ENCODE peak calls at places on chromosome 19, in seven cellular contexts. One of them, this sample, is unnamed.

GRCh38 chr19:30403583-30403982 is 31.4 kb downstream of the ZNF536 start:
- DNase-seq in upper lobe of left lung: no peak
- DNase-seq in K562: no peak
- DNase-seq in breast epithelium: no peak
- DNase-seq in GM12878: no peak
- DNase-seq in HCT116: no peak
- DNase-seq in endothelial cell of umbilical vein: no peak
- DNase-seq in this sample: no peak

GRCh38 chr19:33197591-33198000 is 3.5 kb downstream of the LRP3 start:
- DNase-seq in upper lobe of left lung: no peak
- DNase-seq in K562: no peak
- DNase-seq in breast epithelium: no peak
- DNase-seq in GM12878: no peak
- DNase-seq in HCT116: no peak
- DNase-seq in endothelial cell of umbilical vein: no peak
- DNase-seq in this sample: no peak

GRCh38 chr19:50921391-50922315 is 10.5 kb upstream of the KLK4 start:
- DNase-seq in upper lobe of left lung: no peak
- DNase-seq in K562: no peak
- DNase-seq in breast epithelium: no peak
- DNase-seq in GM12878: no peak
- DNase-seq in HCT116: no peak
- DNase-seq in endothelial cell of umbilical vein: no peak
- DNase-seq in this sample: no peak

GRCh38 chr19:18128044-18128443 is 24.9 kb upstream of the PIK3R2 start:
- DNase-seq in upper lobe of left lung: peak
- DNase-seq in K562: no peak
- DNase-seq in breast epithelium: no peak
- DNase-seq in GM12878: no peak
- DNase-seq in HCT116: no peak
- DNase-seq in endothelial cell of umbilical vein: no peak
- DNase-seq in this sample: no peak

GRCh38 chr19:18697680-18698079 is 14.2 kb downstream of the CRTC1 start:
- DNase-seq in upper lobe of left lung: peak
- DNase-seq in K562: peak
- DNase-seq in breast epithelium: no peak
- DNase-seq in GM12878: no peak
- DNase-seq in HCT116: no peak
- DNase-seq in endothelial cell of umbilical vein: no peak
- DNase-seq in this sample: peak

GRCh38 chr19:2095338-2095938 is 688 bp downstream of the MOB3A start:
- DNase-seq in upper lobe of left lung: no peak
- DNase-seq in K562: peak
- DNase-seq in breast epithelium: no peak
- DNase-seq in GM12878: no peak
- DNase-seq in HCT116: no peak
- DNase-seq in endothelial cell of umbilical vein: no peak
- DNase-seq in this sample: peak

GRCh38 chr19:18932216-18932841 is 8.7 kb downstream of the HOMER3 start:
- DNase-seq in upper lobe of left lung: peak
- DNase-seq in K562: peak
- DNase-seq in breast epithelium: no peak
- DNase-seq in GM12878: no peak
- DNase-seq in HCT116: peak
- DNase-seq in endothelial cell of umbilical vein: peak
- DNase-seq in this sample: peak

GRCh38 chr19:44566984-44567383 is 37.5 kb upstream of the CEACAM20 start:
- DNase-seq in upper lobe of left lung: no peak
- DNase-seq in K562: no peak
- DNase-seq in breast epithelium: no peak
- DNase-seq in GM12878: no peak
- DNase-seq in HCT116: no peak
- DNase-seq in endothelial cell of umbilical vein: no peak
- DNase-seq in this sample: no peak

GRCh38 chr19:39166571-39167391 is 30.0 kb upstream of the NCCRP1 start:
- DNase-seq in upper lobe of left lung: peak
- DNase-seq in K562: no peak
- DNase-seq in breast epithelium: peak
- DNase-seq in GM12878: no peak
- DNase-seq in HCT116: no peak
- DNase-seq in endothelial cell of umbilical vein: no peak
- DNase-seq in this sample: peak

GRCh38 chr19:44867578-44867977 is 21.5 kb downstream of the NECTIN2 start:
- DNase-seq in upper lobe of left lung: no peak
- DNase-seq in K562: peak
- DNase-seq in breast epithelium: no peak
- DNase-seq in GM12878: no peak
- DNase-seq in HCT116: no peak
- DNase-seq in endothelial cell of umbilical vein: no peak
- DNase-seq in this sample: no peak

GRCh38 chr19:11054200-11054599 is 35.1 kb upstream of the LDLR start:
- DNase-seq in upper lobe of left lung: no peak
- DNase-seq in K562: no peak
- DNase-seq in breast epithelium: no peak
- DNase-seq in GM12878: no peak
- DNase-seq in HCT116: no peak
- DNase-seq in endothelial cell of umbilical vein: no peak
- DNase-seq in this sample: no peak

GRCh38 chr19:46720516-46721239 is 3.8 kb upstream of the PRKD2 start:
- DNase-seq in upper lobe of left lung: no peak
- DNase-seq in K562: no peak
- DNase-seq in breast epithelium: no peak
- DNase-seq in GM12878: no peak
- DNase-seq in HCT116: no peak
- DNase-seq in endothelial cell of umbilical vein: no peak
- DNase-seq in this sample: no peak

GRCh38 chr19:50187937-50188336 is 15.5 kb upstream of the MYH14 start:
- DNase-seq in upper lobe of left lung: no peak
- DNase-seq in K562: no peak
- DNase-seq in breast epithelium: no peak
- DNase-seq in GM12878: no peak
- DNase-seq in HCT116: no peak
- DNase-seq in endothelial cell of umbilical vein: no peak
- DNase-seq in this sample: peak

GRCh38 chr19:2728783-2729387 is 7.7 kb upstream of the DIRAS1 start:
- DNase-seq in upper lobe of left lung: no peak
- DNase-seq in K562: no peak
- DNase-seq in breast epithelium: no peak
- DNase-seq in GM12878: no peak
- DNase-seq in HCT116: no peak
- DNase-seq in endothelial cell of umbilical vein: no peak
- DNase-seq in this sample: no peak

GRCh38 chr19:39474139-39474620 is 6.5 kb upstream of the TIMM50 start:
- DNase-seq in upper lobe of left lung: peak
- DNase-seq in K562: peak
- DNase-seq in breast epithelium: no peak
- DNase-seq in GM12878: no peak
- DNase-seq in HCT116: no peak
- DNase-seq in endothelial cell of umbilical vein: peak
- DNase-seq in this sample: peak

GRCh38 chr19:1130801-1131717 is 27.3 kb downstream of the GPX4 start:
- DNase-seq in upper lobe of left lung: no peak
- DNase-seq in K562: no peak
- DNase-seq in breast epithelium: no peak
- DNase-seq in GM12878: no peak
- DNase-seq in HCT116: no peak
- DNase-seq in endothelial cell of umbilical vein: peak
- DNase-seq in this sample: peak

GRCh38 chr19:3179739-3180293 is 1.2 kb downstream of the S1PR4 start:
- DNase-seq in upper lobe of left lung: no peak
- DNase-seq in K562: no peak
- DNase-seq in breast epithelium: no peak
- DNase-seq in GM12878: no peak
- DNase-seq in HCT116: no peak
- DNase-seq in endothelial cell of umbilical vein: no peak
- DNase-seq in this sample: no peak

DNA sequence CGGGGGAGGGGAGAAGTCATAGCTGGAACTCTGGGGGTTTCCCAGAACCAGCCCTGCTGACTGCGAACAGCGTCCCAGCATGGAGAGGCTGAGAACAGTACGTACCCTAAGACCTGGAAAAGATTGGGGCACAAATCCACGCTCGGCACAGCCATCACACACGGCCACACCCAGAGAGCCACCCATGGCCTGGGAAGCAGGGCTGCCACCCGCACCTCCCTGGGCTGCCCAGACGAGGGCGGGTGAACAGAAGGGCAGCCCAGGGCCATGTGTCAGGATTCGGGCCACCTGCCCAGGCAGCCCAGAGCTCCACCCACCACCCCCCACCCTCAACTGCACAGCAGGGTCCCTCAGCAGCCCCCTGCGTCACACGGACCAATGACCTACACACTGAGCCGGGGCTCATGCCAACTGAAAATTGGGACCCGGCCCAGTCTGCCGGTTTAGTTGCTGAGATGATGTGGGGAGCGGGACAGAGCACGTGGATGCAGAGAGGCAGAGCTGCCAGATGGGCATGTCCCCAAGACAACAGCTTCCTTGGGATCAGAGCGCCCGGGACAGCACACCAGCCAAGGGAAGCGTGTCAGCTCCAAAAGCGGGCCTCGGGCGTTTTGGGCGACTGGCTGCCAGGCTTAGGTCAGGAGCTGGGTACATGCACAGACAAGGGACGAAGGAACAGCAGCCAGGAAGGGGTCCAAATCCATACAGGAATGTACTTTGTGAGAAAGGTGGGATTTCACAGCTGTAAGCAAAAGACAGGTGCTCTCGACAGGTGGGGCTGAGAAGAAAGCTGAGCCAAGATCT is 8.4 kb downstream of the UBXN6 start:
- DNase-seq in upper lobe of left lung: no peak
- DNase-seq in K562: peak
- DNase-seq in breast epithelium: peak
- DNase-seq in GM12878: no peak
- DNase-seq in HCT116: no peak
- DNase-seq in endothelial cell of umbilical vein: no peak
- DNase-seq in this sample: no peak
- TF ChIP-seq CTCF in upper lobe of left lung: no peak
- TF ChIP-seq CTCF in K562: no peak
- TF ChIP-seq CTCF in breast epithelium: no peak
- TF ChIP-seq CTCF in GM12878: no peak
- TF ChIP-seq CTCF in HCT116: no peak
- TF ChIP-seq CTCF in endothelial cell of umbilical vein: no peak
- TF ChIP-seq CTCF in this sample: no peak

DNA sequence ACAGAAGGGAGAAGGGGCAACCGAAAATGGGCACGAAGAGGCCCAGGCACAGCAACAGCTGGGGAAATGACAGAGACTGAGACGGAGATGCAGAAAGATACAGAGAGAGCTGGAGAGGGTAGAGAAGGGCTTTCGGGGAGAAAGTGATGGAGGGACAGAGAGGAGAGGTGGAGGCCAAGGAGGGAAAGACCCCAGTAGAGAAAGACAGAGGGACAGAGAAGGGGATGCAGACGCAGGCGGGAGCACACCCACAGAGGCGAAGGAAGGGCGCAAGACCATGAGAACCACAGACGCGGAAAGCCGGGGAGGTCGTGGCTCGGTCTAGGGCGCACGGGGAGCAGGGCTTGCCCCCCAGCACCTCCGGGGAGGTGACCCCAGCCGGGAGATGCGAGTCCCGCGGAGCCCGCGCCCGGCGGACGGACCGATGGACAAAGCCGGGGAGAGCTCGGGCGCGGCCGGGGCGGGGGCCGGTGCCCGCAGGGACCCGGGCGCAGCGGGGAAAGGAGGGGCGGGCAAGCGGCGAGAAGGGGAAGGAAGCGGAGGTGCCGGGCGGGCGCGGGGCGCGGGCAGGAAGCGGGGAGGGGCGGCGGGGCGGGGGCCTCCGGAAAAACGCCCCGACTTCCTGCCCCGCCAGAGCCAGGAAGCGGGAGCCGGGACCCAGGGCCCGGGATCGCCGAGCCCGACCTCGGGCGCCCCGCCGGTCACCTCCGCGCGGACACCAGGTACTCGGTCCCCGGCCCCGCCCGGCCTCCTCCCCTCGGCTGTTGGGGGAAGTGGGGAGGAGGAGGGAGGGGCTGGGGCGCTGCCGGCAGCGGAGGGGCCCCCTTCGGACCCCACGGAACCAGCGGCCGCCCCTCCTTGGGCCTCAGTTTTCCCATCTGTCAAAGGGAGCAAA is at the start of gene ARHGEF1:
- DNase-seq in upper lobe of left lung: peak
- DNase-seq in K562: peak
- DNase-seq in breast epithelium: no peak
- DNase-seq in GM12878: no peak
- DNase-seq in HCT116: no peak
- DNase-seq in endothelial cell of umbilical vein: peak
- DNase-seq in this sample: peak
- TF ChIP-seq POLR2AphosphoS5 in upper lobe of left lung: peak
- TF ChIP-seq POLR2AphosphoS5 in K562: no peak
- TF ChIP-seq POLR2AphosphoS5 in breast epithelium: no peak
- TF ChIP-seq POLR2AphosphoS5 in GM12878: no peak
- TF ChIP-seq POLR2AphosphoS5 in HCT116: peak
- TF ChIP-seq POLR2AphosphoS5 in endothelial cell of umbilical vein: peak
- TF ChIP-seq POLR2AphosphoS5 in this sample: peak

GRCh38 chr19:56732974-56733373 is 61.4 kb upstream of the ZNF835 start:
- DNase-seq in upper lobe of left lung: no peak
- DNase-seq in K562: no peak
- DNase-seq in breast epithelium: no peak
- DNase-seq in GM12878: no peak
- DNase-seq in HCT116: no peak
- DNase-seq in endothelial cell of umbilical vein: no peak
- DNase-seq in this sample: no peak

GRCh38 chr19:56740478-56740877 is 68.9 kb upstream of the ZNF835 start:
- DNase-seq in upper lobe of left lung: no peak
- DNase-seq in K562: no peak
- DNase-seq in breast epithelium: no peak
- DNase-seq in GM12878: no peak
- DNase-seq in HCT116: no peak
- DNase-seq in endothelial cell of umbilical vein: no peak
- DNase-seq in this sample: no peak

GRCh38 chr19:56736571-56736970 is 65.0 kb upstream of the ZNF835 start:
- DNase-seq in upper lobe of left lung: no peak
- DNase-seq in K562: no peak
- DNase-seq in breast epithelium: no peak
- DNase-seq in GM12878: no peak
- DNase-seq in HCT116: no peak
- DNase-seq in endothelial cell of umbilical vein: no peak
- DNase-seq in this sample: no peak
- H3K4me3 ChIP-seq in upper lobe of left lung: no peak
- H3K4me3 ChIP-seq in K562: no peak
- H3K4me3 ChIP-seq in breast epithelium: no peak
- H3K4me3 ChIP-seq in GM12878: no peak
- H3K4me3 ChIP-seq in HCT116: no peak
- H3K4me3 ChIP-seq in endothelial cell of umbilical vein: no peak
- H3K4me3 ChIP-seq in this sample: no peak

GRCh38 chr19:57887195-57887941 is 1.5 kb downstream of the ZNF814 start:
- DNase-seq in upper lobe of left lung: no peak
- DNase-seq in K562: no peak
- DNase-seq in breast epithelium: no peak
- DNase-seq in GM12878: no peak
- DNase-seq in HCT116: no peak
- DNase-seq in endothelial cell of umbilical vein: no peak
- DNase-seq in this sample: peak
- TF ChIP-seq CTCF in upper lobe of left lung: no peak
- TF ChIP-seq CTCF in K562: no peak
- TF ChIP-seq CTCF in breast epithelium: no peak
- TF ChIP-seq CTCF in GM12878: no peak
- TF ChIP-seq CTCF in HCT116: no peak
- TF ChIP-seq CTCF in endothelial cell of umbilical vein: no peak
- TF ChIP-seq CTCF in this sample: no peak

This sample was measured in transverse colon.